ENCODE peak calls at places on chromosome 9, in six cellular contexts. One of them, this sample, is unnamed.

GRCh38 chr9:98074119-98074990 is 17.8 kb downstream of the NANS start:
- DNase-seq in tibial artery: peak
- DNase-seq in activated CD8-positive, alpha-beta memory T cell treated with anti-CD3 and anti-CD28 coated beads for 48 hours: peak
- DNase-seq in bronchial epithelial cell: peak
- DNase-seq in PC-9: peak
- DNase-seq in type B pancreatic cell: peak
- DNase-seq in this sample: peak

GRCh38 chr9:4596165-4596922 is 65.8 kb upstream of the PLPP6 start:
- DNase-seq in tibial artery: no peak
- DNase-seq in activated CD8-positive, alpha-beta memory T cell treated with anti-CD3 and anti-CD28 coated beads for 48 hours: no peak
- DNase-seq in bronchial epithelial cell: no peak
- DNase-seq in PC-9: no peak
- DNase-seq in type B pancreatic cell: no peak
- DNase-seq in this sample: no peak

GRCh38 chr9:127505396-127506116 is 54.2 kb downstream of the LRSAM1 start:
- DNase-seq in tibial artery: no peak
- DNase-seq in activated CD8-positive, alpha-beta memory T cell treated with anti-CD3 and anti-CD28 coated beads for 48 hours: no peak
- DNase-seq in bronchial epithelial cell: no peak
- DNase-seq in PC-9: no peak
- DNase-seq in type B pancreatic cell: no peak
- DNase-seq in this sample: peak

GRCh38 chr9:121682201-121682600 is 30.8 kb downstream of the DAB2IP start:
- DNase-seq in tibial artery: no peak
- DNase-seq in activated CD8-positive, alpha-beta memory T cell treated with anti-CD3 and anti-CD28 coated beads for 48 hours: no peak
- DNase-seq in bronchial epithelial cell: peak
- DNase-seq in PC-9: no peak
- DNase-seq in type B pancreatic cell: no peak
- DNase-seq in this sample: no peak

GRCh38 chr9:106934831-106935230 is 71.9 kb downstream of the ZNF462 start:
- DNase-seq in tibial artery: no peak
- DNase-seq in activated CD8-positive, alpha-beta memory T cell treated with anti-CD3 and anti-CD28 coated beads for 48 hours: no peak
- DNase-seq in bronchial epithelial cell: no peak
- DNase-seq in PC-9: no peak
- DNase-seq in type B pancreatic cell: no peak
- DNase-seq in this sample: no peak

GRCh38 chr9:124660341-124660801 is 110.7 kb downstream of the NR6A1 start:
- DNase-seq in tibial artery: no peak
- DNase-seq in activated CD8-positive, alpha-beta memory T cell treated with anti-CD3 and anti-CD28 coated beads for 48 hours: no peak
- DNase-seq in bronchial epithelial cell: peak
- DNase-seq in PC-9: peak
- DNase-seq in type B pancreatic cell: no peak
- DNase-seq in this sample: peak

GRCh38 chr9:109258619-109259321 is 62.1 kb downstream of the EPB41L4B start:
- DNase-seq in tibial artery: no peak
- DNase-seq in activated CD8-positive, alpha-beta memory T cell treated with anti-CD3 and anti-CD28 coated beads for 48 hours: no peak
- DNase-seq in bronchial epithelial cell: no peak
- DNase-seq in PC-9: no peak
- DNase-seq in type B pancreatic cell: peak
- DNase-seq in this sample: no peak

GRCh38 chr9:124308606-124309310 is 51.0 kb downstream of the NEK6 start:
- DNase-seq in tibial artery: no peak
- DNase-seq in activated CD8-positive, alpha-beta memory T cell treated with anti-CD3 and anti-CD28 coated beads for 48 hours: no peak
- DNase-seq in bronchial epithelial cell: no peak
- DNase-seq in PC-9: no peak
- DNase-seq in type B pancreatic cell: no peak
- DNase-seq in this sample: no peak

GRCh38 chr9:96293481-96293880 is 8.5 kb downstream of the HSD17B3 start:
- DNase-seq in tibial artery: no peak
- DNase-seq in activated CD8-positive, alpha-beta memory T cell treated with anti-CD3 and anti-CD28 coated beads for 48 hours: no peak
- DNase-seq in bronchial epithelial cell: peak
- DNase-seq in PC-9: no peak
- DNase-seq in type B pancreatic cell: no peak
- DNase-seq in this sample: peak

GRCh38 chr9:22170162-22170932 is 161.2 kb upstream of the CDKN2B start:
- DNase-seq in tibial artery: no peak
- DNase-seq in activated CD8-positive, alpha-beta memory T cell treated with anti-CD3 and anti-CD28 coated beads for 48 hours: no peak
- DNase-seq in bronchial epithelial cell: peak
- DNase-seq in PC-9: no peak
- DNase-seq in type B pancreatic cell: no peak
- DNase-seq in this sample: peak

GRCh38 chr9:16985559-16986348 is 115.3 kb upstream of the BNC2 start:
- DNase-seq in tibial artery: peak
- DNase-seq in activated CD8-positive, alpha-beta memory T cell treated with anti-CD3 and anti-CD28 coated beads for 48 hours: no peak
- DNase-seq in bronchial epithelial cell: no peak
- DNase-seq in PC-9: no peak
- DNase-seq in type B pancreatic cell: no peak
- DNase-seq in this sample: peak